ENCODE peak calls at places on chromosomes 5 and 9, in four cellular contexts. O is K562, G is GM12878, S is HCT116. K is an unnamed sample.

GRCh38 chr5:8864053-8864452 is 681.8 kb downstream of the SEMA5A start:
- DNase-seq in O (no peak), G (no peak), S (no peak), K (peak)

GRCh38 chr9:86500667-86501435 is 146.6 kb upstream of the TUT7 start:
- DNase-seq in O (no peak), G (no peak), S (no peak), K (no peak)

GRCh38 chr9:114108016-114108833 is 9.1 kb upstream of the KIF12 start:
- DNase-seq in O (peak), G (no peak), S (peak), K (peak)

GRCh38 chr9:35907732-35908483 is 1.4 kb upstream of the SPAAR start:
- DNase-seq in O (no peak), G (no peak), S (peak), K (peak)

GRCh38 chr5:154312571-154312970 is 122.0 kb downstream of the GALNT10 start:
- DNase-seq in O (no peak), G (no peak), S (no peak), K (no peak)

GRCh38 chr9:91751922-91752321 is 198.1 kb downstream of the ROR2 start:
- DNase-seq in O (no peak), G (no peak), S (no peak), K (no peak)

GRCh38 chr5:80090884-80091166 is 55.7 kb downstream of the THBS4 start:
- DNase-seq in O (no peak), G (no peak), S (no peak), K (no peak)

GRCh38 chr5:138967806-138968448 is 92.8 kb upstream of the LRRTM2 start:
- DNase-seq in O (no peak), G (no peak), S (peak), K (no peak)

GRCh38 chr5:146078566-146078965 is 26.8 kb downstream of the PLAC8L1 start:
- DNase-seq in O (no peak), G (no peak), S (no peak), K (peak)

GRCh38 chr5:126079266-126079665 is 343.9 kb upstream of the GRAMD2B start:
- DNase-seq in O (no peak), G (no peak), S (no peak), K (no peak)

GRCh38 chr9:17063535-17064135 is 71.2 kb upstream of the CNTLN start:
- DNase-seq in O (no peak), G (no peak), S (peak), K (peak)

GRCh38 chr9:17065062-17065461 is 69.8 kb upstream of the CNTLN start:
- DNase-seq in O (no peak), G (no peak), S (no peak), K (no peak)

GRCh38 chr9:17064558-17064957 is 70.3 kb upstream of the CNTLN start:
- DNase-seq in O (no peak), G (no peak), S (no peak), K (no peak)

GRCh38 chr9:17068671-17069070 is 66.2 kb upstream of the CNTLN start:
- DNase-seq in O (no peak), G (no peak), S (no peak), K (no peak)
- TF ChIP-seq ZNF274 in O (no peak), G (no peak), S (no peak), K (no peak)

GRCh38 chr9:110069326-110070248 is 138.4 kb downstream of the C9orf152 start:
- DNase-seq in O (no peak), G (no peak), S (no peak), K (no peak)
- TF ChIP-seq ZNF274 in O (no peak), G (no peak), S (no peak), K (no peak)

GRCh38 chr5:97164846-97165245 is 18.2 kb downstream of the RIOK2 start:
- DNase-seq in O (no peak), G (no peak), S (no peak), K (no peak)

GRCh38 chr5:97165726-97166125 is 17.3 kb downstream of the RIOK2 start:
- DNase-seq in O (no peak), G (no peak), S (no peak), K (no peak)

GRCh38 chr5:97162045-97162444 is 19.6 kb upstream of the LIX1 start:
- DNase-seq in O (peak), G (peak), S (peak), K (peak)

GRCh38 chr5:97163790-97164285 is 19.2 kb downstream of the RIOK2 start:
- DNase-seq in O (no peak), G (no peak), S (no peak), K (no peak)

GRCh38 chr5:97163360-97163764 is 19.7 kb downstream of the RIOK2 start:
- DNase-seq in O (no peak), G (no peak), S (no peak), K (no peak)
- TF ChIP-seq ZNF274 in O (no peak), G (no peak), S (no peak), K (no peak)

GRCh38 chr9:33241298-33241697 is 1.3 kb downstream of the SPINK4 start:
- DNase-seq in O (no peak), G (no peak), S (no peak), K (no peak)

GRCh38 chr9:33248606-33249005 is 8.6 kb downstream of the SPINK4 start:
- DNase-seq in O (no peak), G (no peak), S (no peak), K (no peak)

GRCh38 chr9:33245341-33245740 is 5.4 kb downstream of the SPINK4 start:
- DNase-seq in O (no peak), G (no peak), S (no peak), K (no peak)

GRCh38 chr9:33246269-33246860 is 6.4 kb downstream of the SPINK4 start:
- DNase-seq in O (no peak), G (no peak), S (no peak), K (no peak)

GRCh38 chr9:33244150-33244784 is 4.3 kb downstream of the SPINK4 start:
- DNase-seq in O (no peak), G (no peak), S (no peak), K (no peak)
- TF ChIP-seq ZNF274 in O (no peak), G (no peak), S (no peak), K (no peak)

GRCh38 chr9:129225201-129225778 is 47.2 kb upstream of the IER5L start:
- DNase-seq in O (no peak), G (no peak), S (no peak), K (no peak)

GRCh38 chr9:129227843-129228189 is 49.8 kb upstream of the IER5L start:
- DNase-seq in O (no peak), G (no peak), S (no peak), K (no peak)

GRCh38 chr9:129224618-129225017 is 46.6 kb upstream of the IER5L start:
- DNase-seq in O (no peak), G (no peak), S (no peak), K (no peak)

GRCh38 chr9:129223551-129224208 is 45.6 kb upstream of the IER5L start:
- DNase-seq in O (no peak), G (no peak), S (no peak), K (no peak)

GRCh38 chr9:129225815-129226214 is 47.8 kb upstream of the IER5L start:
- DNase-seq in O (peak), G (no peak), S (no peak), K (peak)
- TF ChIP-seq ZNF274 in O (no peak), G (no peak), S (no peak), K (no peak)

GRCh38 chr9:13731637-13732036 is 452.1 kb upstream of the MPDZ start:
- DNase-seq in O (no peak), G (no peak), S (no peak), K (no peak)

GRCh38 chr9:13728121-13728520 is 448.6 kb upstream of the MPDZ start:
- DNase-seq in O (no peak), G (no peak), S (no peak), K (no peak)

GRCh38 chr9:13732290-13732689 is 452.8 kb upstream of the MPDZ start:
- DNase-seq in O (no peak), G (no peak), S (no peak), K (no peak)

GRCh38 chr9:13726746-13727145 is 447.3 kb upstream of the MPDZ start:
- DNase-seq in O (no peak), G (no peak), S (no peak), K (no peak)

DNA sequence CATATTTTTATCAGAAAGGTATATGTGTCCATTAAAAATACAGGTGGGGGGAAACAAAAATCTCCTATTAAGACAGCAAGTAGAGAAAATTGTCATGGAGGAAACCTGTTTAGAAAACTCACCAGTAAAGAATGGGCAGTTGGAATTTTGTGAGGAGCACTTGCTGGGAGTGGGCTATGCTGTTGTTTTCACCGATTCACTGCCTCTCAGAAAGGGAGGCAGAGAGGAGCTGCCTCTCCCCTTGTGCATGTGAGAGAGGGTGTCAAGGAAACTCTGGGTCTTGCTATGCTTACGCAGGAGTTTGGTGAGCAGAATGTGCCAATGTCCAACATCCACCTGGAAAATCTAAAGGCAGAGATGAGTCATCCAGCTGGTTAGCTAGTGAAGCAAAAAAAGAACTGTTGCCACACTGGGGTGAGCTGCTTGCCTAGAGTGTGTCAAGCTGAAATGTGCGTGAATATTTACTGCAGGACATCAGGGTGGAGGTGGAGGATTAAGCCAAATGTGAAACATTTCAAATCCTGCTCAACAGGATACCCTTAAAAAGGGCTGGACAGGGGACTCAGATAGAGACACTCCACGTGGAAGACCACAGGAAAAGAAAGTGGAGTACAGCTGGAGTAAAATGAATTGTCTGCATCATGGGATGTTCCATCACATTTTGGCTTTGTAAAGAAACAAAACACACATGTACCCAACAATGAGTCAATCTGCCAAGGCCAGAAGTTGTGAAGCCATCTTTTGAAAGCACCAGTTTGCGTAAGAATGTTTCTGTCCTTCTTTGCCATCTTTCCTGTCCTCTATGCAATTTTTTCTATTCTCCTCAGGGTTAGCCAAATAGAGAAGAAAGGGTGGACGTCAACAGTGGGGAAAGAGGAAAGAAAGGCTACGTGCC is 449.7 kb upstream of the MPDZ start:
- DNase-seq in O (no peak), G (no peak), S (no peak), K (no peak)
- TF ChIP-seq ZNF274 in O (no peak), G (no peak), S (no peak), K (no peak)